ENCODE peak calls at places on chromosomes 12 and 14, in six cellular contexts. C is NB4, V is NCI-H1092, R is lung, X is T-cell, I is neural crest cell. B is an unnamed sample.

GRCh38 chr12:56581418-56582145 is 48.5 kb downstream of the BAZ2A start:
- DNase-seq in X (no peak), V (no peak), I (no peak), C (peak; percentile 96), R (no peak), B (no peak)

GRCh38 chr14:69266572-69267345 is 6.8 kb downstream of the GALNT16 start:
- DNase-seq in C (no peak), I (no peak), R (no peak), X (no peak), V (no peak), B (no peak)

GRCh38 chr12:56188116-56188785 is 1.0 kb downstream of the SMARCC2 start:
- DNase-seq in V (no peak), I (no peak), R (no peak), X (no peak), C (peak; percentile 58), B (no peak)

GRCh38 chr12:76020731-76021672 is 10.6 kb downstream of the PHLDA1 start:
- DNase-seq in X (peak; percentile 47), R (no peak), V (no peak), C (peak; percentile 95), I (no peak), B (no peak)

GRCh38 chr12:39048395-39048794 is 143.0 kb upstream of the CPNE8 start:
- DNase-seq in V (no peak), X (no peak), C (no peak), R (no peak), I (no peak), B (no peak)

GRCh38 chr14:79279645-79280399 is 931.5 kb downstream of the DIO2 start:
- DNase-seq in I (peak; percentile 3), C (no peak), X (no peak), V (no peak), R (peak; percentile 29), B (no peak)

GRCh38 chr14:54048311-54048710 is 91.7 kb upstream of the BMP4 start:
- DNase-seq in C (peak; percentile 67), I (no peak), X (no peak), V (no peak), R (no peak), B (no peak)

GRCh38 chr12:108446766-108447165 is 68.3 kb upstream of the FICD start:
- DNase-seq in I (no peak), R (no peak), C (no peak), X (no peak), V (no peak), B (no peak)

GRCh38 chr12:38289396-38289795 is 27.2 kb upstream of the ALG10B start:
- DNase-seq in C (no peak), R (no peak), V (no peak), I (no peak), X (no peak), B (no peak)

GRCh38 chr14:104586832-104587620 is 7.5 kb downstream of the C14orf180 start:
- DNase-seq in X (no peak), R (no peak), I (no peak), V (no peak), C (no peak), B (no peak)

GRCh38 chr12:127239781-127240180 is 1027.2 kb upstream of the TMEM132C start:
- DNase-seq in X (no peak), I (no peak), V (no peak), C (no peak), R (no peak), B (no peak)

GRCh38 chr14:73472182-73473114 is 14.1 kb upstream of the NUMB start:
- DNase-seq in I (no peak), X (no peak), C (peak; percentile 74), R (no peak), V (peak; percentile 48), B (no peak)

GRCh38 chr14:54894995-54895394 is 7.6 kb downstream of the GCH1 start:
- DNase-seq in R (no peak), V (no peak), I (no peak), X (no peak), C (no peak), B (no peak)

GRCh38 chr14:62626416-62626815 is 418.8 kb downstream of the KCNH5 start:
- DNase-seq in R (no peak), X (no peak), C (no peak), I (no peak), V (no peak), B (no peak)